ENCODE peak calls at places on chromosomes 11 and 22, in ten cellular contexts. K, N, L, Y, J, D, F, T, G and W are unnamed samples.

GRCh38 chr11:12303431-12304149 is 73.8 kb upstream of the PARVA start:
- DNase-seq in K (no peak), N (no peak), L (no peak), Y (no peak), J (no peak), D (no peak), F (no peak), T (no peak), G (no peak), W (no peak)

GRCh38 chr22:29879738-29880137 is 3.2 kb upstream of the MTMR3 start:
- DNase-seq in K (peak; percentile 59), N (no peak), L (no peak), Y (no peak), J (peak; percentile 53), D (no peak), F (peak; percentile 8), T (no peak), G (no peak), W (no peak)

GRCh38 chr11:59336931-59337330 is 21.8 kb upstream of the OR5AN1 start:
- DNase-seq in K (no peak), N (no peak), L (no peak), Y (no peak), J (no peak), D (no peak), F (no peak), T (no peak), G (no peak), W (no peak)

GRCh38 chr22:26610072-26610958 is 7.5 kb downstream of the CRYBB1 start:
- DNase-seq in K (no peak), N (no peak), L (no peak), Y (no peak), J (no peak), D (peak; percentile 32), F (peak; percentile 52), T (no peak), G (no peak), W (peak; percentile 20)

GRCh38 chr11:12150831-12151382 is 40.5 kb downstream of the MICAL2 start:
- DNase-seq in K (no peak), N (no peak), L (peak; percentile 29), Y (no peak), J (no peak), D (no peak), F (no peak), T (no peak), G (no peak), W (peak; percentile 20)

GRCh38 chr11:1503708-1504104 is 17.1 kb upstream of the MOB2 start:
- DNase-seq in K (no peak), N (no peak), L (peak; percentile 69), Y (no peak), J (no peak), D (no peak), F (no peak), T (no peak), G (no peak), W (no peak)

GRCh38 chr11:42407379-42407778 is 904.4 kb upstream of the API5 start:
- DNase-seq in K (peak; percentile 96), N (peak; percentile 39), L (no peak), Y (peak; percentile 89), J (no peak), D (no peak), F (no peak), T (no peak), G (no peak), W (no peak)

GRCh38 chr22:48104786-48105185 is 1342.3 kb downstream of the TBC1D22A start:
- DNase-seq in K (no peak), N (no peak), L (peak; percentile 48), Y (no peak), J (no peak), D (no peak), F (no peak), T (no peak), G (no peak), W (no peak)

GRCh38 chr11:15826826-15827225 is 529.5 kb downstream of the SOX6 start:
- DNase-seq in K (peak; percentile 81), N (peak; percentile 8), L (no peak), Y (no peak), J (peak; percentile 77), D (no peak), F (peak; percentile 7), T (no peak), G (no peak), W (no peak)

GRCh38 chr22:22520020-22520656 is at the start of gene ZNF280A:
- DNase-seq in K (peak; percentile 5), N (no peak), L (no peak), Y (no peak), J (peak; percentile 28), D (no peak), F (no peak), T (no peak), G (no peak), W (no peak)

GRCh38 chr11:75035911-75036536 is 47.3 kb downstream of the NEU3 start:
- DNase-seq in K (peak; percentile 51), N (no peak), L (peak; percentile 50), Y (peak; percentile 2), J (no peak), D (no peak), F (no peak), T (no peak), G (no peak), W (peak; percentile 72)

GRCh38 chr22:30400159-30400558 is 3.3 kb downstream of the SEC14L2 start:
- DNase-seq in K (no peak), N (no peak), L (no peak), Y (no peak), J (no peak), D (no peak), F (no peak), T (no peak), G (no peak), W (no peak)

GRCh38 chr11:1077417-1078119 is 2.9 kb downstream of the MUC2 start:
- DNase-seq in K (no peak), N (no peak), L (no peak), Y (no peak), J (no peak), D (no peak), F (no peak), T (no peak), G (no peak), W (no peak)

GRCh38 chr11:76371170-76371569 is 9.8 kb downstream of the THAP12 start:
- DNase-seq in K (no peak), N (no peak), L (no peak), Y (no peak), J (no peak), D (no peak), F (peak; percentile 37), T (no peak), G (no peak), W (no peak)

GRCh38 chr11:12212821-12213185 is 102.4 kb downstream of the MICAL2 start:
- DNase-seq in K (no peak), N (no peak), L (no peak), Y (no peak), J (no peak), D (no peak), F (no peak), T (no peak), G (no peak), W (no peak)

GRCh38 chr11:132312161-132312560 is 941.7 kb downstream of the NTM start:
- DNase-seq in K (no peak), N (no peak), L (no peak), Y (no peak), J (no peak), D (no peak), F (no peak), T (no peak), G (no peak), W (no peak)

GRCh38 chr11:70697701-70698100 is 299.4 kb downstream of the CTTN start:
- DNase-seq in K (no peak), N (no peak), L (no peak), Y (no peak), J (no peak), D (no peak), F (no peak), T (no peak), G (no peak), W (no peak)

GRCh38 chr11:62806611-62807121 is 1.4 kb upstream of the NXF1 start:
- DNase-seq in K (peak; percentile 67), N (no peak), L (no peak), Y (no peak), J (no peak), D (no peak), F (no peak), T (no peak), G (no peak), W (no peak)